ENCODE peak calls at places on chromosomes 7 and 10, in four cellular contexts. One of them, this sample, is unnamed.

GRCh38 chr7:105216786-105217185 is 171.9 kb downstream of the SRPK2 start:
- DNase-seq in HepG2: no peak
- DNase-seq in K562: no peak
- DNase-seq in WTC11: no peak
- DNase-seq in this sample: peak

GRCh38 chr10:97640868-97641811 is 669 bp downstream of the PI4K2A start:
- DNase-seq in HepG2: no peak
- DNase-seq in WTC11: peak
- DNase-seq in K562: peak
- DNase-seq in this sample: no peak

GRCh38 chr10:72812798-72813430 is 80.6 kb upstream of the OIT3 start:
- DNase-seq in HepG2: no peak
- DNase-seq in K562: no peak
- DNase-seq in WTC11: no peak
- DNase-seq in this sample: peak

GRCh38 chr10:33248638-33249037 is 85.8 kb downstream of the NRP1 start:
- DNase-seq in WTC11: no peak
- DNase-seq in K562: no peak
- DNase-seq in HepG2: no peak
- DNase-seq in this sample: no peak

GRCh38 chr7:94368371-94368791 is 26.3 kb upstream of the COL1A2 start:
- DNase-seq in WTC11: no peak
- DNase-seq in K562: no peak
- DNase-seq in HepG2: no peak
- DNase-seq in this sample: no peak

GRCh38 chr7:127802845-127803244 is 150.9 kb downstream of the SND1 start:
- DNase-seq in K562: no peak
- DNase-seq in HepG2: no peak
- DNase-seq in WTC11: no peak
- DNase-seq in this sample: no peak

GRCh38 chr10:116521424-116522305 is 24.1 kb upstream of the PNLIP start:
- DNase-seq in K562: peak
- DNase-seq in WTC11: peak
- DNase-seq in HepG2: peak
- DNase-seq in this sample: peak

GRCh38 chr10:75335983-75336382 is 65.6 kb downstream of the ZNF503 start:
- DNase-seq in HepG2: no peak
- DNase-seq in WTC11: no peak
- DNase-seq in K562: no peak
- DNase-seq in this sample: no peak

GRCh38 chr7:78852951-78853350 is 600.5 kb downstream of the MAGI2 start:
- DNase-seq in WTC11: no peak
- DNase-seq in HepG2: no peak
- DNase-seq in K562: no peak
- DNase-seq in this sample: no peak

GRCh38 chr7:130831817-130832481 is 97.9 kb upstream of the KLF14 start:
- DNase-seq in HepG2: peak
- DNase-seq in K562: peak
- DNase-seq in WTC11: no peak
- DNase-seq in this sample: peak

GRCh38 chr10:102419561-102420442 is 834 bp upstream of the FBXL15 start:
- DNase-seq in WTC11: peak
- DNase-seq in K562: peak
- DNase-seq in HepG2: peak
- DNase-seq in this sample: peak

GRCh38 chr10:73906524-73907447 is 4.1 kb upstream of the PLAU start:
- DNase-seq in K562: no peak
- DNase-seq in HepG2: peak
- DNase-seq in WTC11: peak
- DNase-seq in this sample: peak

GRCh38 chr10:43136995-43137700 is 1.1 kb upstream of the CSGALNACT2 start:
- DNase-seq in HepG2: no peak
- DNase-seq in WTC11: no peak
- DNase-seq in K562: no peak
- DNase-seq in this sample: no peak

GRCh38 chr7:87875151-87876039 is 765 bp downstream of the SLC25A40 start:
- DNase-seq in K562: peak
- DNase-seq in HepG2: peak
- DNase-seq in WTC11: no peak
- DNase-seq in this sample: no peak

GRCh38 chr10:62817120-62817762 is 1.1 kb upstream of the EGR2 start:
- DNase-seq in WTC11: no peak
- DNase-seq in HepG2: no peak
- DNase-seq in K562: peak
- DNase-seq in this sample: no peak

GRCh38 chr10:70337201-70337651 is 45.2 kb downstream of the LRRC20 start:
- DNase-seq in K562: no peak
- DNase-seq in WTC11: no peak
- DNase-seq in HepG2: no peak
- DNase-seq in this sample: no peak

GRCh38 chr7:24328050-24328449 is 44.1 kb downstream of the NPY start:
- DNase-seq in WTC11: no peak
- DNase-seq in K562: no peak
- DNase-seq in HepG2: no peak
- DNase-seq in this sample: no peak

GRCh38 chr7:44278451-44279161 is 46.8 kb downstream of the CAMK2B start:
- DNase-seq in K562: no peak
- DNase-seq in HepG2: no peak
- DNase-seq in WTC11: peak
- DNase-seq in this sample: no peak

GRCh38 chr7:139112316-139112715 is 2.8 kb upstream of the ZC3HAV1 start:
- DNase-seq in K562: peak
- DNase-seq in WTC11: no peak
- DNase-seq in HepG2: no peak
- DNase-seq in this sample: no peak

GRCh38 chr7:139114018-139114417 is 4.5 kb upstream of the ZC3HAV1 start:
- DNase-seq in WTC11: no peak
- DNase-seq in K562: no peak
- DNase-seq in HepG2: no peak
- DNase-seq in this sample: no peak

GRCh38 chr7:139115104-139115503 is 5.6 kb upstream of the ZC3HAV1 start:
- DNase-seq in HepG2: no peak
- DNase-seq in WTC11: no peak
- DNase-seq in K562: no peak
- DNase-seq in this sample: no peak

GRCh38 chr7:139112741-139113250 is 3.3 kb upstream of the ZC3HAV1 start:
- DNase-seq in K562: no peak
- DNase-seq in WTC11: no peak
- DNase-seq in HepG2: no peak
- DNase-seq in this sample: no peak

DNA sequence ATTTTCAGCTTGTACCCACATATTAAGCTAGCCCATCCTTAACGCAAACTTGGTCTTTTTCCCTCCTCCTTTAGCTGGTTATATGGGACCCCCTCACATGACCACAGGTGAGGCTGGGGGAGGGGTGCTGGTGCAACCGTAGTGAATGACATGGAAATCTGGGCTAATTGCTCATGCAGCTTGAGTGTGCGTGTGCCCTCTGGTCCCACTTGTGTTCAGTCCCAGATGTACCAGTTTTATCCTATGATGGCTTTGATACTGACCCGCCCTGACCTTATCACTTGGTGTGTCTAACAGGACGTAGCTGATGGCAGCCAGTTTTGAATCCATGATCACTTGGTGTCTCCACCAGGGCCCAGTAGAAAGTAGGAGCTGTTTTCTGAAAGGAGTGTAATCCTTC is 5.1 kb upstream of the ZC3HAV1 start:
- DNase-seq in HepG2: no peak
- DNase-seq in K562: no peak
- DNase-seq in WTC11: no peak
- DNase-seq in this sample: no peak
- TF ChIP-seq NR3C1 in HepG2: no peak
- TF ChIP-seq NR3C1 in K562: no peak
- TF ChIP-seq NR3C1 in WTC11: no peak
- TF ChIP-seq NR3C1 in this sample: no peak

DNA sequence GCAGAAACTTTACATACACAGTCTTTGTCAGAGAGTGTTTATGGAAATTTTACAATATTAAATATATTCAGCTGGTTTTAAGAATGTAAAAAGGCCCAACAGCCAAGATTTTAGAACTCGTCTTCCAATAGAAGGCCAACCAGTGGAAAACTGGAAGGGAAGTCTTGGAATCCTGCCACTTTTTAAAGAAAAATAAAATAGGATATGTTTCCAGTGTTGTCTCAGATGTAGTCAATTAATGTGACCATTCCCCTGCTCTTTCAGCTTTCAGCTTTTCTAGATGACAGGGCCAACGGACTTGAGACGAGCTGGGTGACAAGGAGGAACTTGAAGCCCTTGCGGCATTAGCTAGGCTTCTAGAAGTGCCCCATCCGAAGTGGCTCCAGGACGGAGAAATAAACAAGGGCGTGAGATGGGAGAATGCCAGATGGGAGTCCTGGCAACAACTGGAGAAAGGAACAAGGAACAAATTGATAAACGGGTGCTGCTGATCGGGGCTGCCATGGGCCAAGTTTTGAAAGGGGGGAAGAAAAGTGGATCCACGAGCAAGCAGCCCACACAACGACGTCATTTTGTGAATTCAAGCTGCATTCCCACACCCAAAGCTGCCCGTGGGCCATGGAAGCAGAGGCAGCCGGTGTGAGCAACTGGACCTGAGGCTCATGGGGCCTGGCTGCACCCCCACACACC is 42.3 kb downstream of the CTBP2 start:
- DNase-seq in K562: no peak
- DNase-seq in WTC11: no peak
- DNase-seq in HepG2: no peak
- DNase-seq in this sample: no peak
- TF ChIP-seq NR3C1 in K562: no peak
- TF ChIP-seq NR3C1 in WTC11: no peak
- TF ChIP-seq NR3C1 in HepG2: no peak
- TF ChIP-seq NR3C1 in this sample: no peak

DNA sequence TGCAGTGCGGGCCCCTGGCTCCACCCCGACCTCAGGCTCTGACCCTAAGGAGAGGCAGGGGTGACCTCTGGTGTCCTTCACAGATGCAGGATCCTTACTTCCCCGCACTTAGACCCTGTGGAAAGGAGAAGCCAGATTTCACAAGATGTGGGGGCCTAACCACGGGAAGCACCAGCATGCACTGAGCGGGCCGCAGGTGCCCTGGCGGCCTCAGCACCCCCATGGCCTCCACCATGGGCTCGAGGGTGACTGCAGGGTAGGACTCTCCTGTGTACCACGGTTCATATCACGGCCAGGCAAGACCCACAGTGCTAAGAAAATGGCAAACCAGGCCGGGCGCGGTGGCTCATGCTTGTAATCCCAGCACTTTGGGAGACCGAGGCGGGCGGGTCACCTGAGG is 410.0 kb upstream of the FOXK1 start:
- DNase-seq in HepG2: no peak
- DNase-seq in WTC11: no peak
- DNase-seq in K562: no peak
- DNase-seq in this sample: no peak
- TF ChIP-seq NR3C1 in HepG2: no peak
- TF ChIP-seq NR3C1 in WTC11: no peak
- TF ChIP-seq NR3C1 in K562: no peak
- TF ChIP-seq NR3C1 in this sample: no peak

GRCh38 chr7:157540606-157541294 is 203.9 kb downstream of the DNAJB6 start:
- DNase-seq in WTC11: peak
- DNase-seq in HepG2: no peak
- DNase-seq in K562: no peak
- DNase-seq in this sample: no peak

GRCh38 chr7:157542669-157543021 is 205.8 kb downstream of the DNAJB6 start:
- DNase-seq in WTC11: peak
- DNase-seq in HepG2: no peak
- DNase-seq in K562: no peak
- DNase-seq in this sample: no peak

GRCh38 chr7:157541295-157541608 is 204.4 kb downstream of the DNAJB6 start:
- DNase-seq in K562: no peak
- DNase-seq in WTC11: peak
- DNase-seq in HepG2: no peak
- DNase-seq in this sample: no peak

GRCh38 chr7:157543276-157543675 is 206.5 kb downstream of the DNAJB6 start:
- DNase-seq in HepG2: no peak
- DNase-seq in K562: no peak
- DNase-seq in WTC11: peak
- DNase-seq in this sample: no peak

DNA sequence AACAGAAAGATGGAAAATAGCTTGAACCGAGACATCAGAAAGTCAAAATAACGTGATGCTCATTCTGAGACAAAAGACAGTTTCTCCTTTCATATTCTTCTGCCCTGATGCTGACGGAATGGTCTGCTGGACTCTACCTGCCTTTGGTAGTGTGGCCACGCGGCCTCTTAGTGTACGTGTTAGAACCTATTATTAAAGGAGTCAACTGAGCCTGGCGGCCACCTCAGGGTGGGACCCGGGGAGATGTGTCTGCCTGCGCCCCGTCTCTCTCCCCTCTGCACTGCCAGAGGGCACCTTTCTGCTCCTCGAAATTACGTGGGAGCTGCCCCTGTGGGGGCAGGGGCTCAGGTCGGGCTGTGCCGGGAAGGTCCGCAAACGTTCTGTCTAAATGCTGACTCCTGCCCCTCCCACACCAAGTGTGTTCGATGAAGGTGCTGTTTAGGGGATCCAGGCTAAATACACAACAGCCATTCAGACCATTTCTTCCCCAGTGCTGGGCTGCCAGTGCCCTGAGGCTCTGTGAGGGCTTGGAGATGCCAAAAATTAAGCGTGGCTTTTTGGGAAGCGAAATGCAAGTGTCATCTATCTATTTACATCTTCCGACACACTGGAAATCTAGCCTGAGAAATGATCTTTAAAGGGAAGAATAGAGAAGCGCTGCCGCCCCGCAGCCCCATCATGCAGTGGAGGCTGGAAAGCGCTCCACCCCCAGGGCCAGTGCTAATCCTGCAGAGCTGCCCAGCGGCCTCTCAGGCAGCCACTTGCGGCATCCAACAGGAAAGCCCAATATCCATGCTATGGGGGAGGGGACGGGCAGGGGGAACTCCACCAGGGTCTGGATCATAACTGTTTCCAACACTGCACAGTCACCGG is 205.2 kb downstream of the DNAJB6 start:
- DNase-seq in K562: no peak
- DNase-seq in HepG2: no peak
- DNase-seq in WTC11: peak
- DNase-seq in this sample: no peak
- TF ChIP-seq NR3C1 in K562: no peak
- TF ChIP-seq NR3C1 in HepG2: no peak
- TF ChIP-seq NR3C1 in WTC11: no peak
- TF ChIP-seq NR3C1 in this sample: no peak

This sample was measured in A549.